ENCODE peak calls at places on chromosomes 11 and 22, in nine cellular contexts. One of them, this sample, is unnamed.

GRCh38 chr22:27201741-27202140 is 544.4 kb downstream of the MIAT start:
- DNase-seq in A172: no peak
- DNase-seq in GM23338: no peak
- DNase-seq in stimulated activated CD4-positive, alpha-beta T cell treated with anti-CD3 and anti-CD28 coated beads, Interleukin-4, amount 100 ng/mL, for 4 hours: no peak
- DNase-seq in heart right ventricle: no peak
- DNase-seq in CD4-positive, CD25-positive, alpha-beta regulatory T cell: no peak
- DNase-seq in HL-60: no peak
- DNase-seq in sciatic nerve: no peak
- DNase-seq in HEK293T: no peak
- DNase-seq in this sample: no peak

GRCh38 chr22:23365524-23365923 is 185.2 kb downstream of the BCR start:
- DNase-seq in A172: no peak
- DNase-seq in GM23338: no peak
- DNase-seq in stimulated activated CD4-positive, alpha-beta T cell treated with anti-CD3 and anti-CD28 coated beads, Interleukin-4, amount 100 ng/mL, for 4 hours: no peak
- DNase-seq in heart right ventricle: no peak
- DNase-seq in CD4-positive, CD25-positive, alpha-beta regulatory T cell: no peak
- DNase-seq in HL-60: no peak
- DNase-seq in sciatic nerve: no peak
- DNase-seq in HEK293T: no peak
- DNase-seq in this sample: no peak

GRCh38 chr11:130719516-130719915 is 196.8 kb downstream of the SNX19 start:
- DNase-seq in A172: no peak
- DNase-seq in GM23338: no peak
- DNase-seq in stimulated activated CD4-positive, alpha-beta T cell treated with anti-CD3 and anti-CD28 coated beads, Interleukin-4, amount 100 ng/mL, for 4 hours: no peak
- DNase-seq in heart right ventricle: no peak
- DNase-seq in CD4-positive, CD25-positive, alpha-beta regulatory T cell: no peak
- DNase-seq in HL-60: no peak
- DNase-seq in sciatic nerve: no peak
- DNase-seq in HEK293T: no peak
- DNase-seq in this sample: no peak

GRCh38 chr11:64804346-64805210 is 1.6 kb upstream of the MAP4K2 start:
- DNase-seq in A172: no peak
- DNase-seq in GM23338: peak; percentile 66
- DNase-seq in stimulated activated CD4-positive, alpha-beta T cell treated with anti-CD3 and anti-CD28 coated beads, Interleukin-4, amount 100 ng/mL, for 4 hours: no peak
- DNase-seq in heart right ventricle: no peak
- DNase-seq in CD4-positive, CD25-positive, alpha-beta regulatory T cell: no peak
- DNase-seq in HL-60: no peak
- DNase-seq in sciatic nerve: no peak
- DNase-seq in HEK293T: no peak
- DNase-seq in this sample: no peak

GRCh38 chr11:2095542-2095941 is 43.6 kb downstream of the IGF2 start:
- DNase-seq in A172: no peak
- DNase-seq in GM23338: no peak
- DNase-seq in stimulated activated CD4-positive, alpha-beta T cell treated with anti-CD3 and anti-CD28 coated beads, Interleukin-4, amount 100 ng/mL, for 4 hours: no peak
- DNase-seq in heart right ventricle: no peak
- DNase-seq in CD4-positive, CD25-positive, alpha-beta regulatory T cell: no peak
- DNase-seq in HL-60: no peak
- DNase-seq in sciatic nerve: peak; percentile 40
- DNase-seq in HEK293T: no peak
- DNase-seq in this sample: no peak

GRCh38 chr11:75432911-75433321 is at the start of gene KLHL35:
- DNase-seq in A172: no peak
- DNase-seq in GM23338: no peak
- DNase-seq in stimulated activated CD4-positive, alpha-beta T cell treated with anti-CD3 and anti-CD28 coated beads, Interleukin-4, amount 100 ng/mL, for 4 hours: no peak
- DNase-seq in heart right ventricle: no peak
- DNase-seq in CD4-positive, CD25-positive, alpha-beta regulatory T cell: no peak
- DNase-seq in HL-60: no peak
- DNase-seq in sciatic nerve: no peak
- DNase-seq in HEK293T: no peak
- DNase-seq in this sample: no peak

GRCh38 chr11:6402061-6402470 is 11.8 kb downstream of the SMPD1 start:
- DNase-seq in A172: no peak
- DNase-seq in GM23338: no peak
- DNase-seq in stimulated activated CD4-positive, alpha-beta T cell treated with anti-CD3 and anti-CD28 coated beads, Interleukin-4, amount 100 ng/mL, for 4 hours: no peak
- DNase-seq in heart right ventricle: no peak
- DNase-seq in CD4-positive, CD25-positive, alpha-beta regulatory T cell: peak; percentile 52
- DNase-seq in HL-60: no peak
- DNase-seq in sciatic nerve: no peak
- DNase-seq in HEK293T: no peak
- DNase-seq in this sample: no peak

GRCh38 chr11:103202048-103202651 is 92.9 kb downstream of the DYNC2H1 start:
- DNase-seq in A172: peak; percentile 10
- DNase-seq in GM23338: peak; percentile 62
- DNase-seq in stimulated activated CD4-positive, alpha-beta T cell treated with anti-CD3 and anti-CD28 coated beads, Interleukin-4, amount 100 ng/mL, for 4 hours: no peak
- DNase-seq in heart right ventricle: no peak
- DNase-seq in CD4-positive, CD25-positive, alpha-beta regulatory T cell: peak; percentile 14
- DNase-seq in HL-60: no peak
- DNase-seq in sciatic nerve: no peak
- DNase-seq in HEK293T: peak; percentile 40
- DNase-seq in this sample: no peak

GRCh38 chr11:79285756-79286155 is 155.1 kb downstream of the TENM4 start:
- DNase-seq in A172: no peak
- DNase-seq in GM23338: no peak
- DNase-seq in stimulated activated CD4-positive, alpha-beta T cell treated with anti-CD3 and anti-CD28 coated beads, Interleukin-4, amount 100 ng/mL, for 4 hours: no peak
- DNase-seq in heart right ventricle: no peak
- DNase-seq in CD4-positive, CD25-positive, alpha-beta regulatory T cell: no peak
- DNase-seq in HL-60: peak; percentile 65
- DNase-seq in sciatic nerve: no peak
- DNase-seq in HEK293T: no peak
- DNase-seq in this sample: no peak

GRCh38 chr22:49937758-49938564 is 19.5 kb downstream of the CRELD2 start:
- DNase-seq in A172: no peak
- DNase-seq in GM23338: no peak
- DNase-seq in stimulated activated CD4-positive, alpha-beta T cell treated with anti-CD3 and anti-CD28 coated beads, Interleukin-4, amount 100 ng/mL, for 4 hours: no peak
- DNase-seq in heart right ventricle: peak; percentile 68
- DNase-seq in CD4-positive, CD25-positive, alpha-beta regulatory T cell: no peak
- DNase-seq in HL-60: no peak
- DNase-seq in sciatic nerve: no peak
- DNase-seq in HEK293T: no peak
- DNase-seq in this sample: peak; percentile 26

GRCh38 chr11:57131080-57131790 is 50.5 kb upstream of the LRRC55 start:
- DNase-seq in A172: peak; percentile 13
- DNase-seq in GM23338: peak; percentile 82
- DNase-seq in stimulated activated CD4-positive, alpha-beta T cell treated with anti-CD3 and anti-CD28 coated beads, Interleukin-4, amount 100 ng/mL, for 4 hours: no peak
- DNase-seq in heart right ventricle: peak; percentile 14
- DNase-seq in CD4-positive, CD25-positive, alpha-beta regulatory T cell: no peak
- DNase-seq in HL-60: no peak
- DNase-seq in sciatic nerve: peak; percentile 59
- DNase-seq in HEK293T: peak; percentile 15
- DNase-seq in this sample: peak; percentile 18

GRCh38 chr11:9170450-9170849 is 79.1 kb upstream of the SCUBE2 start:
- DNase-seq in A172: no peak
- DNase-seq in GM23338: no peak
- DNase-seq in stimulated activated CD4-positive, alpha-beta T cell treated with anti-CD3 and anti-CD28 coated beads, Interleukin-4, amount 100 ng/mL, for 4 hours: no peak
- DNase-seq in heart right ventricle: no peak
- DNase-seq in CD4-positive, CD25-positive, alpha-beta regulatory T cell: no peak
- DNase-seq in HL-60: no peak
- DNase-seq in sciatic nerve: no peak
- DNase-seq in HEK293T: no peak
- DNase-seq in this sample: no peak

GRCh38 chr11:98711011-98711410 is 309.7 kb upstream of the CNTN5 start:
- DNase-seq in A172: no peak
- DNase-seq in GM23338: no peak
- DNase-seq in stimulated activated CD4-positive, alpha-beta T cell treated with anti-CD3 and anti-CD28 coated beads, Interleukin-4, amount 100 ng/mL, for 4 hours: no peak
- DNase-seq in heart right ventricle: no peak
- DNase-seq in CD4-positive, CD25-positive, alpha-beta regulatory T cell: no peak
- DNase-seq in HL-60: no peak
- DNase-seq in sciatic nerve: no peak
- DNase-seq in HEK293T: no peak
- DNase-seq in this sample: no peak

GRCh38 chr11:108871152-108871551 is 206.3 kb downstream of the DDX10 start:
- DNase-seq in A172: peak; percentile 35
- DNase-seq in GM23338: peak; percentile 74
- DNase-seq in stimulated activated CD4-positive, alpha-beta T cell treated with anti-CD3 and anti-CD28 coated beads, Interleukin-4, amount 100 ng/mL, for 4 hours: peak; percentile 10
- DNase-seq in heart right ventricle: peak; percentile 11
- DNase-seq in CD4-positive, CD25-positive, alpha-beta regulatory T cell: peak; percentile 65
- DNase-seq in HL-60: no peak
- DNase-seq in sciatic nerve: no peak
- DNase-seq in HEK293T: no peak
- DNase-seq in this sample: no peak

GRCh38 chr11:13776134-13776815 is 107.8 kb downstream of the FAR1 start:
- DNase-seq in A172: peak; percentile 44
- DNase-seq in GM23338: peak; percentile 57
- DNase-seq in stimulated activated CD4-positive, alpha-beta T cell treated with anti-CD3 and anti-CD28 coated beads, Interleukin-4, amount 100 ng/mL, for 4 hours: peak; percentile 12
- DNase-seq in heart right ventricle: no peak
- DNase-seq in CD4-positive, CD25-positive, alpha-beta regulatory T cell: peak; percentile 19
- DNase-seq in HL-60: no peak
- DNase-seq in sciatic nerve: no peak
- DNase-seq in HEK293T: no peak
- DNase-seq in this sample: no peak

GRCh38 chr11:72433455-72434061 is 773 bp downstream of the CLPB start:
- DNase-seq in A172: no peak
- DNase-seq in GM23338: no peak
- DNase-seq in stimulated activated CD4-positive, alpha-beta T cell treated with anti-CD3 and anti-CD28 coated beads, Interleukin-4, amount 100 ng/mL, for 4 hours: no peak
- DNase-seq in heart right ventricle: no peak
- DNase-seq in CD4-positive, CD25-positive, alpha-beta regulatory T cell: no peak
- DNase-seq in HL-60: no peak
- DNase-seq in sciatic nerve: no peak
- DNase-seq in HEK293T: no peak
- DNase-seq in this sample: peak; percentile 20

GRCh38 chr11:46896719-46897406 is 21.5 kb downstream of the LRP4 start:
- DNase-seq in A172: peak; percentile 51
- DNase-seq in GM23338: peak; percentile 44
- DNase-seq in stimulated activated CD4-positive, alpha-beta T cell treated with anti-CD3 and anti-CD28 coated beads, Interleukin-4, amount 100 ng/mL, for 4 hours: no peak
- DNase-seq in heart right ventricle: no peak
- DNase-seq in CD4-positive, CD25-positive, alpha-beta regulatory T cell: peak; percentile 69
- DNase-seq in HL-60: no peak
- DNase-seq in sciatic nerve: no peak
- DNase-seq in HEK293T: peak; percentile 39
- DNase-seq in this sample: peak; percentile 11

GRCh38 chr22:24072361-24072760 is 61.3 kb downstream of the CABIN1 start:
- DNase-seq in A172: no peak
- DNase-seq in GM23338: no peak
- DNase-seq in stimulated activated CD4-positive, alpha-beta T cell treated with anti-CD3 and anti-CD28 coated beads, Interleukin-4, amount 100 ng/mL, for 4 hours: no peak
- DNase-seq in heart right ventricle: no peak
- DNase-seq in CD4-positive, CD25-positive, alpha-beta regulatory T cell: no peak
- DNase-seq in HL-60: no peak
- DNase-seq in sciatic nerve: no peak
- DNase-seq in HEK293T: no peak
- DNase-seq in this sample: no peak

GRCh38 chr11:27673979-27674663 is 26.1 kb downstream of the BDNF start:
- DNase-seq in A172: no peak
- DNase-seq in GM23338: no peak
- DNase-seq in stimulated activated CD4-positive, alpha-beta T cell treated with anti-CD3 and anti-CD28 coated beads, Interleukin-4, amount 100 ng/mL, for 4 hours: no peak
- DNase-seq in heart right ventricle: no peak
- DNase-seq in CD4-positive, CD25-positive, alpha-beta regulatory T cell: no peak
- DNase-seq in HL-60: no peak
- DNase-seq in sciatic nerve: no peak
- DNase-seq in HEK293T: no peak
- DNase-seq in this sample: no peak

GRCh38 chr11:115965754-115966504 is 461.7 kb upstream of the CADM1 start:
- DNase-seq in A172: peak; percentile 70
- DNase-seq in GM23338: no peak
- DNase-seq in stimulated activated CD4-positive, alpha-beta T cell treated with anti-CD3 and anti-CD28 coated beads, Interleukin-4, amount 100 ng/mL, for 4 hours: no peak
- DNase-seq in heart right ventricle: no peak
- DNase-seq in CD4-positive, CD25-positive, alpha-beta regulatory T cell: no peak
- DNase-seq in HL-60: no peak
- DNase-seq in sciatic nerve: no peak
- DNase-seq in HEK293T: no peak
- DNase-seq in this sample: no peak

GRCh38 chr11:8766043-8766992 is 83.7 kb downstream of the RPL27A start:
- DNase-seq in A172: peak; percentile 69
- DNase-seq in GM23338: peak; percentile 65
- DNase-seq in stimulated activated CD4-positive, alpha-beta T cell treated with anti-CD3 and anti-CD28 coated beads, Interleukin-4, amount 100 ng/mL, for 4 hours: no peak
- DNase-seq in heart right ventricle: no peak
- DNase-seq in CD4-positive, CD25-positive, alpha-beta regulatory T cell: no peak
- DNase-seq in HL-60: no peak
- DNase-seq in sciatic nerve: no peak
- DNase-seq in HEK293T: no peak
- DNase-seq in this sample: no peak

This sample was measured in left colon.